ENCODE peak calls at places on chromosome 3, in six cellular contexts. Z, N, O, D, W and H are unnamed samples.

GRCh38 chr3:100033184-100033583 is 81.1 kb downstream of the FILIP1L start:
- DNase-seq in O (no peak), W (no peak), N (peak), D (no peak), Z (no peak), H (no peak)

GRCh38 chr3:184580376-184580775 is 18.8 kb downstream of the EPHB3 start:
- DNase-seq in Z (no peak), N (no peak), D (no peak), W (no peak), O (no peak), H (no peak)

GRCh38 chr3:194142156-194142910 is 6.4 kb downstream of the HES1 start:
- DNase-seq in D (no peak), W (no peak), Z (peak), N (no peak), O (no peak), H (peak)

GRCh38 chr3:186984064-186984463 is 53.7 kb downstream of the ST6GAL1 start:
- DNase-seq in O (no peak), W (no peak), N (no peak), D (no peak), Z (no peak), H (no peak)

GRCh38 chr3:115803661-115804060 is 180.4 kb downstream of the GAP43 start:
- DNase-seq in N (no peak), Z (no peak), D (no peak), W (no peak), O (no peak), H (no peak)

GRCh38 chr3:71710906-71711494 is 14.2 kb downstream of the EIF4E3 start:
- DNase-seq in N (peak), D (peak), W (peak), O (peak), Z (peak), H (peak)

GRCh38 chr3:196621581-196621980 is 17.9 kb upstream of the NRROS start:
- DNase-seq in D (no peak), N (no peak), W (no peak), O (no peak), Z (no peak), H (peak)

GRCh38 chr3:177341766-177342165 is 144.5 kb upstream of the TBL1XR1 start:
- DNase-seq in D (no peak), W (no peak), N (no peak), O (no peak), Z (no peak), H (no peak)

GRCh38 chr3:195411831-195412230 is 31.0 kb downstream of the ACAP2 start:
- DNase-seq in D (no peak), O (no peak), W (no peak), Z (no peak), N (no peak), H (no peak)

GRCh38 chr3:153734777-153735551 is 386.2 kb upstream of the ARHGEF26 start:
- DNase-seq in D (no peak), W (peak), Z (no peak), O (no peak), N (peak), H (no peak)

GRCh38 chr3:78562318-78562717 is 1205.5 kb downstream of the ROBO1 start:
- DNase-seq in W (no peak), N (no peak), Z (no peak), D (no peak), O (no peak), H (peak)

GRCh38 chr3:195441051-195441450 is 1.8 kb downstream of the ACAP2 start:
- DNase-seq in O (no peak), W (no peak), N (no peak), D (no peak), Z (no peak), H (no peak)

GRCh38 chr3:129383292-129383860 is 45.1 kb downstream of the EFCAB12 start:
- DNase-seq in O (peak), W (peak), D (peak), N (peak), Z (peak), H (peak)

GRCh38 chr3:185632996-185633395 is 46.9 kb downstream of the SENP2 start:
- DNase-seq in W (no peak), O (no peak), Z (no peak), N (no peak), D (no peak), H (no peak)

GRCh38 chr3:46943237-46944187 is 33.0 kb downstream of the CCDC12 start:
- DNase-seq in D (no peak), W (peak), O (peak), N (peak), Z (peak), H (no peak)

GRCh38 chr3:84904212-84904611 is 54.6 kb upstream of the CADM2 start:
- DNase-seq in D (no peak), N (no peak), W (no peak), O (no peak), Z (no peak), H (no peak)

GRCh38 chr3:30273304-30274072 is 332.9 kb upstream of the TGFBR2 start:
- DNase-seq in D (no peak), N (no peak), Z (no peak), O (no peak), W (no peak), H (no peak)

GRCh38 chr3:45236964-45237363 is 10.9 kb upstream of the TMEM158 start:
- DNase-seq in O (no peak), Z (no peak), N (peak), W (no peak), D (peak), H (no peak)

GRCh38 chr3:129180461-129180860 is 3.2 kb downstream of the CNBP start:
- DNase-seq in N (no peak), W (no peak), O (no peak), Z (no peak), D (no peak), H (no peak)

GRCh38 chr3:172982731-172983364 is 158.2 kb downstream of the SPATA16 start:
- DNase-seq in O (peak), D (peak), Z (peak), W (no peak), N (peak), H (peak)

GRCh38 chr3:173410836-173411235 is 13.3 kb downstream of the NLGN1 start:
- DNase-seq in W (no peak), N (no peak), O (no peak), D (no peak), Z (peak), H (no peak)

GRCh38 chr3:70620956-70621355 is 308.5 kb upstream of the MDFIC2 start:
- DNase-seq in D (no peak), N (no peak), O (no peak), Z (no peak), W (no peak), H (no peak)

GRCh38 chr3:70618151-70618550 is 305.7 kb upstream of the MDFIC2 start:
- DNase-seq in W (no peak), N (no peak), O (no peak), D (no peak), Z (no peak), H (no peak)

GRCh38 chr3:70620367-70620766 is 307.9 kb upstream of the MDFIC2 start:
- DNase-seq in N (no peak), Z (no peak), W (no peak), O (no peak), D (no peak), H (no peak)

DNA sequence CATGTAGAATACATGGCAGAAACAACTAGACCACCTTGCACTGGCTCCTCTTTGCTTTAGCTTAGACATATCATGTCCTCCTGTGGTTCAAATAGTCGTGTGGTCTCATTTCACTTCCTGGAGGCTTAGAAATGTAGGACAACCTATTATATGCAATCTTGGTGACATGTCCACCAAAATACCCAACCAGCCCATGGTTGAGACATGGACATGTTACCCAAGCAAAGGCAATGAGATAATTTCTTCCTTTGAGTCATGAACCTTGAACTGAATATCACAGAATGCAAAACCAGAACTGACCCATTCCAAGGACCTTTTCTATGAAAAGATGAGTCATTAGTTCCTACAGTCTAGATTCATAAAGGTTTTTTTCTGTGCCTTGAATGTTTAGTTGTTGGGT is 309.0 kb upstream of the MDFIC2 start:
- DNase-seq in D (no peak), W (no peak), Z (no peak), N (no peak), O (no peak), H (no peak)
- TF ChIP-seq MAX in D (no peak), W (no peak), Z (no peak), N (no peak), O (no peak), H (no peak)

GRCh38 chr3:107619549-107619948 is 96.8 kb downstream of the BBX start:
- DNase-seq in O (no peak), D (no peak), N (no peak), W (no peak), Z (no peak), H (no peak)

GRCh38 chr3:107621465-107621864 is 98.7 kb downstream of the BBX start:
- DNase-seq in D (no peak), N (no peak), W (no peak), O (no peak), Z (no peak), H (no peak)

DNA sequence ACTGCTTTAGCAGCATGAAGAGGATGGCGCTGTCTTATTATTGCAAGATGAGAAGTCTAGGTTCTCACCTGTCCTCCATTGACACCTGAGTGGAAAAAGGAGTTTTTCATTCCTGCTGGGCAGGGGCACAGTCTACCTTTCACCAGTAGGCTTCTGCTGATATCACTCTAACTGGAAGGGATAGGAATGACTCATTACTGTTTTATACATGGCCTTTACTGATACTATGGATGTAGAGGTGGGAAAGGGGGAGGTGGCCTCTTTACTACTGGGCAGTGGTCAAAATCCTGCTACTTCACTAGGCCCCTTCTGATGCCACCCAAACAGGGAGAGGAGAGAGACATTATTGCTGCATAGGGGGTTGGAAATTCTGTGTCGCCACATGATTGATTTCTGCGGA is 97.8 kb downstream of the BBX start:
- DNase-seq in W (no peak), Z (no peak), O (no peak), N (no peak), D (no peak), H (no peak)
- H3K4me3 ChIP-seq in W (no peak), Z (no peak), O (no peak), N (no peak), D (no peak), H (no peak)

GRCh38 chr3:57538465-57538864 is 5.7 kb downstream of the DNAH12 start:
- DNase-seq in W (no peak), O (no peak), N (no peak), D (no peak), Z (no peak), H (no peak)
- TF ChIP-seq CTCF in W (peak), O (no peak), N (no peak), D (no peak), Z (no peak), H (no peak)

GRCh38 chr3:13098192-13098591 is 25.0 kb upstream of the IQSEC1 start:
- DNase-seq in N (no peak), Z (no peak), O (no peak), D (no peak), W (no peak), H (no peak)

GRCh38 chr3:13096356-13096755 is 23.1 kb upstream of the IQSEC1 start:
- DNase-seq in N (no peak), Z (no peak), O (no peak), W (no peak), D (no peak), H (no peak)

GRCh38 chr3:13092621-13093339 is 19.6 kb upstream of the IQSEC1 start:
- DNase-seq in N (no peak), Z (no peak), D (no peak), W (no peak), O (no peak), H (no peak)

GRCh38 chr3:13093687-13094086 is 20.5 kb upstream of the IQSEC1 start:
- DNase-seq in Z (no peak), O (no peak), W (no peak), D (peak), N (no peak), H (no peak)

GRCh38 chr3:13095408-13095861 is 22.2 kb upstream of the IQSEC1 start:
- DNase-seq in D (no peak), W (no peak), Z (no peak), N (no peak), O (no peak), H (no peak)
- TF ChIP-seq MAX in D (no peak), W (no peak), Z (no peak), N (no peak), O (no peak), H (no peak)

GRCh38 chr3:56914646-56915045 is 112.9 kb upstream of the ARHGEF3 start:
- DNase-seq in D (no peak), W (no peak), N (no peak), O (no peak), Z (no peak), H (no peak)

GRCh38 chr3:56915969-56916586 is 114.3 kb upstream of the ARHGEF3 start:
- DNase-seq in O (no peak), N (no peak), D (no peak), Z (no peak), W (no peak), H (peak)

GRCh38 chr3:56917337-56917697 is 115.6 kb upstream of the ARHGEF3 start:
- DNase-seq in Z (no peak), O (no peak), W (no peak), D (no peak), N (no peak), H (no peak)

GRCh38 chr3:56917740-56918568 is 116.2 kb upstream of the ARHGEF3 start:
- DNase-seq in D (no peak), W (no peak), N (no peak), Z (peak), O (no peak), H (peak)

GRCh38 chr3:56916697-56917336 is 115.1 kb upstream of the ARHGEF3 start:
- DNase-seq in N (no peak), W (no peak), O (no peak), D (no peak), Z (no peak), H (no peak)
- H3K4me3 ChIP-seq in N (no peak), W (no peak), O (no peak), D (no peak), Z (no peak), H (no peak)

GRCh38 chr3:119834754-119835365 is 53.0 kb downstream of the NR1I2 start:
- DNase-seq in Z (no peak), W (no peak), N (no peak), O (no peak), D (no peak), H (peak)
- TF ChIP-seq CTCF in Z (no peak), W (no peak), N (no peak), O (no peak), D (no peak), H (no peak)

GRCh38 chr3:152270145-152270870 is 1.6 kb downstream of the MBNL1 start:
- DNase-seq in N (no peak), W (peak), D (no peak), O (no peak), Z (peak), H (no peak)
- TF ChIP-seq MAX in N (no peak), W (no peak), D (no peak), O (no peak), Z (no peak), H (peak)